ENCODE peak calls at places on chromosomes 16 and 17, in five cellular contexts. E, Z, L, S and C are unnamed samples.

GRCh38 chr17:66625321-66625767 is 209.6 kb upstream of the CACNG5 start:
- DNase-seq in S (peak; percentile 42), Z (no peak), L (no peak), E (peak; percentile 14), C (peak; percentile 56)

GRCh38 chr17:8148560-8148959 is 3.6 kb downstream of the PER1 start:
- DNase-seq in E (no peak), S (no peak), L (no peak), Z (no peak), C (no peak)

GRCh38 chr16:49849709-49850108 is 6.2 kb downstream of the ZNF423 start:
- DNase-seq in Z (no peak), L (no peak), E (no peak), S (no peak), C (no peak)

GRCh38 chr17:64441772-64442549 is 7.0 kb upstream of the MILR1 start:
- DNase-seq in S (peak; percentile 71), L (no peak), E (no peak), Z (no peak), C (peak; percentile 68)

GRCh38 chr16:64206877-64207276 is 915.0 kb downstream of the CDH11 start:
- DNase-seq in S (no peak), L (no peak), E (no peak), Z (no peak), C (no peak)

GRCh38 chr17:79451167-79451566 is 159.7 kb downstream of the RBFOX3 start:
- DNase-seq in S (no peak), L (no peak), Z (no peak), E (no peak), C (no peak)

GRCh38 chr16:80142276-80142675 is 398.5 kb upstream of the DYNLRB2 start:
- DNase-seq in Z (no peak), E (no peak), L (no peak), S (no peak), C (no peak)

GRCh38 chr16:58051821-58052603 is 26.5 kb downstream of the MMP15 start:
- DNase-seq in E (no peak), Z (no peak), L (no peak), S (no peak), C (no peak)

GRCh38 chr17:73278465-73279453 is 17.1 kb upstream of the CPSF4L start:
- DNase-seq in S (peak; percentile 93), L (no peak), Z (peak; percentile 31), E (no peak), C (no peak)

GRCh38 chr16:27511657-27512056 is 38.1 kb downstream of the GTF3C1 start:
- DNase-seq in L (no peak), S (peak; percentile 11), Z (no peak), E (no peak), C (no peak)

GRCh38 chr17:1961187-1961586 is 63.9 kb downstream of the RTN4RL1 start:
- DNase-seq in E (peak; percentile 63), L (no peak), Z (peak; percentile 94), S (no peak), C (no peak)

GRCh38 chr17:82419471-82419995 is 1.1 kb upstream of the OGFOD3 start:
- DNase-seq in E (no peak), S (no peak), L (no peak), Z (no peak), C (peak; percentile 48)

GRCh38 chr16:635573-636205 is 416 bp downstream of the METTL26 start:
- DNase-seq in S (peak; percentile 27), Z (no peak), L (no peak), E (no peak), C (no peak)
- H2BK12ac ChIP-seq in S (no peak overlapping the region), Z (no peak overlapping the region), L (no peak overlapping the region), E (peak overlapping the region; percentile 63), C (no peak overlapping the region)

GRCh38 chr17:17694229-17695081 is 13.2 kb downstream of the RAI1 start:
- DNase-seq in Z (peak; percentile 78), L (peak; percentile 84), S (peak; percentile 64), E (no peak), C (peak; percentile 84)
- H3K14ac ChIP-seq in Z (peak overlapping the region; percentile 64), L (peak overlapping the region; percentile 92), S (peak overlapping the region; percentile 68), E (peak overlapping the region; percentile 95), C (peak overlapping the region; percentile 92)

GRCh38 chr17:11331790-11332526 is 90.9 kb downstream of the SHISA6 start:
- DNase-seq in L (no peak), Z (no peak), S (no peak), E (no peak), C (no peak)
- H2BK12ac ChIP-seq in L (peak overlapping the region; percentile 41), Z (no peak overlapping the region), S (no peak overlapping the region), E (no peak overlapping the region), C (no peak overlapping the region)

DNA sequence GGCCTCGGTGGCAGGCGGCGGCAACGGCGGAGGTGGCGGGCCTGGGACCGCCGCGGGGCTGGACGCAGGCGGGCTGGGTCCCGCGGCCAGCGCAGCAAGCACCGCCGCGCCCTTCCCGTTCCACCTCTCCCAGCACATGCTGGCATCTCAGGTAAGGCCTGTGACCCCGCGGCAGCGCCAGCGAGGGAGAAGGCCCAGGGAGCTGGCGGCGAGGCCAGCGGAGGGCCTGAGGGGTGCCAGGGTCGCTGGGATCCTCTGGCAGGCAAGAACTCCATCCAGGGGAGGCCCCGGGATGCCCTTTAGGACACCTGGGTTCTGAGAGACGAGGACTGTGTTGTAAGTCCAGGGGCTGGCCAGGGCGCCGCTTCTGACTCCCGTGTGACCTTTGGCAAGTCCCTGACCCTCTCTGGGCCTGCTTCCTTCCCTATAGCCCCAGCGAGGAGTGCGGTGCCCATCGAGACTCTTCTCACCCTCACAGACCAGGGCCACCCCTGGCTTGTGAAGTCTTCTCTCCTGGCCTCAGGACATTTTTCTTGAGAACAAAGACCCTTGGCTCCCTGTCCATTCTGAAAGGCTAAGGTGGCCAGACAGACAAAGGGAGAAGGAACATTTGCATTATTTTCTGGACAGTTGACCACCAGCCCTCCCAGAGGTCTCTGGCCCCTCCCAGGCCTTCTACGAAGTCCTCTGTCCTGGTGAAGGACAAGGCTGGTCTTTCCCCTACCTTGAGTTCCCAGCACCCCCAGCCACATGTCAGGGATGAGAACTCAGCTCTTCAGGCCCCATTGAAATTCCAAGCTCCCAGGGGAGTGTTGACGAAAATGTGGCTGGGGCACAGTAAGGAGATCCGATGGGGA is 6.3 kb downstream of the TBX2 start:
- DNase-seq in S (no peak), Z (peak; percentile 24), E (no peak), L (peak; percentile 63), C (no peak)
- H3K14ac ChIP-seq in S (no peak overlapping the region), Z (no peak overlapping the region), E (no peak overlapping the region), L (no peak overlapping the region), C (no peak overlapping the region)

GRCh38 chr17:18382441-18383078 is 5.0 kb downstream of the EVPLL start:
- DNase-seq in S (no peak), L (no peak), Z (peak; percentile 44), E (no peak), C (no peak)

GRCh38 chr17:18381158-18381952 is 3.8 kb downstream of the EVPLL start:
- DNase-seq in E (no peak), Z (peak; percentile 29), L (no peak), S (no peak), C (no peak)

GRCh38 chr17:18379246-18380146 is 1.9 kb downstream of the EVPLL start:
- DNase-seq in Z (no peak), S (peak; percentile 10), L (no peak), E (no peak), C (no peak)

GRCh38 chr17:18381953-18382245 is 4.3 kb downstream of the EVPLL start:
- DNase-seq in Z (no peak), L (no peak), S (no peak), E (no peak), C (no peak)

DNA sequence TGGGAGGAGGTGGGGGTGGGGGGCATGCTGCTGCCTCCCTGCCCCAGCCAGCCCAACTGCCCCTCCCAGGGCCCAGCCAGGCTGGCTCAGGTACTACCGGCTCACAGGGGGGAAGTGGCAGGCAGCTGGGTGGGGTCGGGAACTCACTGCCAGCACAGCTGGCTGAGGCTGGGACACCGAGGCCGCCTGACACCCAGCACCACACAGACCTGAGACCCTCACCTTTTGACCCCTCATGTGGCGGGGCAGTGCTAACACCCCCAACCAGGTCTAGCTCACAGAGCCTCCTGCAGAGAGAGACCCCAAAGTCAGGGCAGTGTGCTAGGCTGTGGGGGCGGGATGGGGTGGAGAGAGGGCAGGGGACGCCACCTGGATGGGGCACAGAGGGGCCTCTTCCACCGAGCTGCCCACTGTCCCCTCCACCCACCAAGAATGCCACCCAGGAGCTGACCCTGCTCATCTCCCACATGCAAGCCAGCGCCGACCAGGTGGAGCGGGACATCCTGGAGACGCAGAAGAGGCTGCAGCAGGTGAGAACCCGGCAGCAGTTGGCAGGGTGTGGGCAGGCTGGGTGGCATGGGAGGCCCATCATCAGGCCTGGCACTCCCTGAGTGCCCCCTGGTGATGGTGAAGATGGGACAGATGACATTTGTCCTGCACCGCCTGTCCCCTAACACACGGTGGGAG is 3.0 kb downstream of the EVPLL start:
- DNase-seq in Z (peak; percentile 30), L (no peak), E (no peak), S (no peak), C (no peak)
- H2BK12ac ChIP-seq in Z (no peak overlapping the region), L (no peak overlapping the region), E (no peak overlapping the region), S (no peak overlapping the region), C (no peak overlapping the region)

GRCh38 chr17:61140386-61140785 is 259.3 kb upstream of the TBX2 start:
- DNase-seq in L (no peak), Z (no peak), E (no peak), S (no peak), C (no peak)
- H3K14ac ChIP-seq in L (no peak overlapping the region), Z (no peak overlapping the region), E (no peak overlapping the region), S (no peak overlapping the region), C (no peak overlapping the region)

GRCh38 chr16:86812363-86812970 is 234.1 kb downstream of the FOXL1 start:
- DNase-seq in S (no peak), E (no peak), L (no peak), Z (no peak), C (no peak)
- H2BK12ac ChIP-seq in S (no peak overlapping the region), E (no peak overlapping the region), L (no peak overlapping the region), Z (no peak overlapping the region), C (no peak overlapping the region)

GRCh38 chr17:28572294-28573099 is 1.2 kb upstream of the PIGS start:
- DNase-seq in L (no peak), S (no peak), Z (no peak), E (no peak), C (no peak)
- H3K14ac ChIP-seq in L (no peak overlapping the region), S (no peak overlapping the region), Z (no peak overlapping the region), E (no peak overlapping the region), C (no peak overlapping the region)

GRCh38 chr17:77445908-77446535 is 305.3 kb downstream of the SEC14L1 start:
- DNase-seq in E (no peak), S (no peak), Z (no peak), L (no peak), C (peak; percentile 57)

GRCh38 chr17:77444653-77445029 is 303.9 kb downstream of the SEC14L1 start:
- DNase-seq in L (no peak), E (no peak), Z (no peak), S (no peak), C (peak; percentile 85)

GRCh38 chr17:77445030-77445907 is 304.5 kb downstream of the SEC14L1 start:
- DNase-seq in L (no peak), E (no peak), S (no peak), Z (no peak), C (no peak)

GRCh38 chr17:77449373-77449907 is 308.7 kb downstream of the SEC14L1 start:
- DNase-seq in L (peak; percentile 48), S (no peak), E (no peak), Z (no peak), C (no peak)

GRCh38 chr17:77446959-77447634 is 306.3 kb downstream of the SEC14L1 start:
- DNase-seq in Z (no peak), S (no peak), L (no peak), E (no peak), C (no peak)
- H2BK12ac ChIP-seq in Z (no peak overlapping the region), S (no peak overlapping the region), L (no peak overlapping the region), E (no peak overlapping the region), C (no peak overlapping the region)